ENCODE peak calls at places on chromosomes 6 and 20, in four cellular contexts. W, V, H and R are unnamed samples.

GRCh38 chr20:46215913-46216707 is 92.2 kb downstream of the CDH22 start:
- DNase-seq in V (no peak), H (no peak), W (no peak), R (peak; percentile 84)

GRCh38 chr6:104118274-104118673 is 741.4 kb downstream of the HACE1 start:
- DNase-seq in W (no peak), V (peak; percentile 11), H (no peak), R (peak; percentile 92)

GRCh38 chr6:4358414-4359107 is 223.2 kb upstream of the ECI2 start:
- DNase-seq in W (peak; percentile 88), V (peak; percentile 100), H (peak; percentile 51), R (peak; percentile 100)

GRCh38 chr6:104407957-104408356 is 451.8 kb downstream of the HACE1 start:
- DNase-seq in V (no peak), H (no peak), W (no peak), R (no peak)

GRCh38 chr20:36215778-36216177 is 20.5 kb upstream of the AAR2 start:
- DNase-seq in H (no peak), V (no peak), W (no peak), R (no peak)

GRCh38 chr20:58256307-58256706 is 27.9 kb upstream of the ANKRD60 start:
- DNase-seq in W (no peak), H (no peak), V (no peak), R (no peak)

GRCh38 chr20:57092112-57092899 is 174.1 kb downstream of the BMP7 start:
- DNase-seq in V (peak; percentile 36), W (peak; percentile 49), H (peak; percentile 39), R (peak; percentile 32)

GRCh38 chr20:9409981-9410380 is 104.4 kb upstream of the LAMP5 start:
- DNase-seq in H (no peak), W (no peak), V (peak; percentile 20), R (peak; percentile 81)

GRCh38 chr20:3165473-3166337 is 6.0 kb upstream of the FASTKD5 start:
- DNase-seq in W (peak; percentile 72), V (no peak), H (no peak), R (no peak)

GRCh38 chr20:1417273-1417672 is 24.4 kb upstream of the FKBP1A start:
- DNase-seq in H (no peak), W (no peak), V (peak; percentile 97), R (peak; percentile 64)

GRCh38 chr20:3461191-3461874 is 9.5 kb upstream of the ATRN start:
- DNase-seq in V (no peak), H (no peak), W (no peak), R (peak; percentile 15)

GRCh38 chr6:138403801-138404665 is at the start of gene HEBP2:
- DNase-seq in H (peak; percentile 88), V (peak; percentile 95), W (peak; percentile 96), R (peak; percentile 72)

GRCh38 chr6:131053546-131054240 is 9.4 kb downstream of the EPB41L2 start:
- DNase-seq in W (no peak), V (peak; percentile 89), H (no peak), R (no peak)

GRCh38 chr6:161333410-161333809 is 59.5 kb upstream of the AGPAT4 start:
- DNase-seq in W (no peak), V (no peak), H (no peak), R (no peak)

GRCh38 chr6:153673214-153673613 is 365.8 kb upstream of the OPRM1 start:
- DNase-seq in V (no peak), W (no peak), H (no peak), R (no peak)

GRCh38 chr6:165556116-165556843 is 106.8 kb downstream of the PDE10A start:
- DNase-seq in H (no peak), W (no peak), V (no peak), R (peak; percentile 52)

GRCh38 chr20:47438464-47439381 is 63.0 kb upstream of the NCOA3 start:
- DNase-seq in H (no peak), W (no peak), V (peak; percentile 52), R (no peak)

GRCh38 chr20:62631336-62632317 is 10.7 kb upstream of the SLCO4A1 start:
- DNase-seq in W (no peak), V (no peak), H (no peak), R (no peak)

GRCh38 chr6:3432416-3432815 is 24.4 kb downstream of the SLC22A23 start:
- DNase-seq in H (no peak), W (no peak), V (peak; percentile 84), R (no peak)

GRCh38 chr6:88730602-88731001 is 232.8 kb downstream of the RNGTT start:
- DNase-seq in H (no peak), V (peak; percentile 64), W (no peak), R (peak; percentile 84)

GRCh38 chr6:10420546-10421507 is 6.0 kb upstream of the TFAP2A start:
- DNase-seq in H (no peak), V (no peak), W (no peak), R (no peak)

GRCh38 chr6:154721460-154721859 is 11.8 kb upstream of the SCAF8 start:
- DNase-seq in H (no peak), W (no peak), V (peak; percentile 98), R (peak; percentile 81)

GRCh38 chr20:23244916-23245552 is 105.6 kb upstream of the NXT1 start:
- DNase-seq in V (no peak), H (no peak), W (no peak), R (no peak)

GRCh38 chr6:157272372-157272771 is 50.9 kb downstream of the TMEM242 start:
- DNase-seq in W (no peak), V (no peak), H (no peak), R (no peak)

GRCh38 chr6:157274116-157274470 is 49.2 kb downstream of the TMEM242 start:
- DNase-seq in W (no peak), V (no peak), H (no peak), R (no peak)

GRCh38 chr6:157273756-157274088 is 49.6 kb downstream of the TMEM242 start:
- DNase-seq in W (peak; percentile 39), V (no peak), H (no peak), R (peak; percentile 27)

GRCh38 chr6:157271911-157272310 is 51.4 kb downstream of the TMEM242 start:
- DNase-seq in W (no peak), H (no peak), V (no peak), R (no peak)

DNA sequence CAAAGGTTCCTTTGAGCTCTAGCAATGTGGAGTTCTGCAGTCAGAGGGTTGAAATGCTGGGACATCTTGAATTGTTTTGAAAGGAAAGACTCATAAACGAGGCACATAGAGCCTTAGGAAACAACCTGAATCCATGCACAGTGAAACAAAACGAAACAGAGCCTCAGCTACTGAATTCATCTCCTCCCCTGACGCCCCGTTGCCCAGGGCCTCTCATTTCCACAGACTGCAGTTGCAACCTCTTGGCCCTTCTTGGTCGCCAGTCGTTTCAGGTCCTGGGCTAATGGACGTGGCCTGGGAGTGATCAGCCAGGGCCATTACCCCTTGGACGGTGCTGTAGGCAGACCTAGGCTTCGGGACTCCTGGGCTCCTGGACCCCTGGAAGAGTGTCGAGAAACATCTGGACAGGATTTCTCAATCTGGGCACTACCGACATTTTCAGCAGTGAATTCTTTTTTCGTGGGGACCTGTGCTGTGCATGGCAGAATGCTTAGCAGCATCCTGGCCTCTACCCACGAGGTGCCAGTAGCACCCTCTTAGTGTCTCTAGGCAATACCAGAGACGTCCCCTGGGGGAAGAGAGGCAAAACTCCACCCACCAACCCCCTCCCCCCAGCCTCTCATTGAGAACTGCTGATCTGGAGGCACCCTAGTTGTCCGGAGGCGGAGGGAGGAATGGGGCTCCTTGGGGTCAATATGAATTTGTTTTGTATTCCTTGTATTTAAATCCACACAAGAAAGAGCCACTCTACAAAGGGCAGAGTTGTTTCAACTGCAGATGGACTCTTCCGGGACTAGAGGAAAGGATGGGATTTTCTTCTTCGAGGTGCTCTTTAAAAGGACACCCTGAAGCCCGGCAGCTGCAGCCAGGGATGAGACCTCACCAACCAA is 50.2 kb downstream of the TMEM242 start:
- DNase-seq in W (no peak), V (no peak), H (no peak), R (no peak)
- H3K27ac ChIP-seq in W (peak overlapping the region; percentile 90), V (no peak overlapping the region), H (peak overlapping the region; percentile 11), R (no peak overlapping the region)

DNA sequence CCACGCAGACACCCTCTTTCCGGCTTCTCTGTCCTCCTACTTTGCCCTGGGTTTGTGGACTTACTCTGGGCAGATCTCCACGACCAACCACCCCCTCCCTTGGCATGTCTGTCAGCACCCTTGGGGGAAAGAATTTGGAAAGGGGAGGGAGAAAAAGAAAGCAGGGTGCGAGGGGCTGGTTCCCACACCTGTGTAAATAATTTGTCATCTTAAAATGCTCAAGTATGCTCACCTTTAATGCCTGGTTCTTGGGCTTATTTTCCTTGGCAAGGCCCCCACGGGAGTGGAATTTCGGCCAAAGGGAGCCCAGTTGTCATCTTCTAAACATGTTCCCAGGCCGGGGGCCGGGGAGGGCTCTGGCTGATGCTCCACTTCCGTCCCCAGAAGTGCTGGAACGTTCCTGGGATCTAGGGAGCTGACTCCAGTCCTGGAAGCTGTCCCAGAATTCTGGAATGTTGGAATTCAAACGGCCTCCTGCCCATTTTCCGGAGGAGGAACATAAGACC is 122.1 kb downstream of the CEBPB start:
- DNase-seq in V (peak; percentile 52), H (peak; percentile 61), W (peak; percentile 70), R (no peak)
- H3K4me3 ChIP-seq in V (no peak overlapping the region), H (no peak overlapping the region), W (no peak overlapping the region), R (no peak overlapping the region)

GRCh38 chr6:32936247-32937152 is 4.3 kb downstream of the HLA-DMB start:
- DNase-seq in V (no peak), W (no peak), H (no peak), R (no peak)
- H3K27ac ChIP-seq in V (no peak overlapping the region), W (peak overlapping the region; percentile 26), H (peak overlapping the region; percentile 54), R (no peak overlapping the region)

GRCh38 chr6:48068326-48069191 is 42.4 kb downstream of the PTCHD4 start:
- DNase-seq in W (no peak), H (no peak), V (no peak), R (no peak)
- H3K4me3 ChIP-seq in W (peak overlapping the region; percentile 59), H (peak overlapping the region; percentile 41), V (peak overlapping the region; percentile 32), R (peak overlapping the region; percentile 31)

GRCh38 chr6:129731396-129731795 is 21.4 kb upstream of the ARHGAP18 start:
- DNase-seq in V (no peak), W (no peak), H (no peak), R (no peak)

GRCh38 chr6:129732542-129732941 is 22.6 kb upstream of the ARHGAP18 start:
- DNase-seq in H (no peak), W (no peak), V (no peak), R (no peak)

GRCh38 chr6:129733290-129733689 is 23.3 kb upstream of the ARHGAP18 start:
- DNase-seq in H (no peak), V (no peak), W (no peak), R (no peak)

GRCh38 chr6:129732034-129732433 is 22.1 kb upstream of the ARHGAP18 start:
- DNase-seq in H (no peak), W (no peak), V (no peak), R (no peak)

DNA sequence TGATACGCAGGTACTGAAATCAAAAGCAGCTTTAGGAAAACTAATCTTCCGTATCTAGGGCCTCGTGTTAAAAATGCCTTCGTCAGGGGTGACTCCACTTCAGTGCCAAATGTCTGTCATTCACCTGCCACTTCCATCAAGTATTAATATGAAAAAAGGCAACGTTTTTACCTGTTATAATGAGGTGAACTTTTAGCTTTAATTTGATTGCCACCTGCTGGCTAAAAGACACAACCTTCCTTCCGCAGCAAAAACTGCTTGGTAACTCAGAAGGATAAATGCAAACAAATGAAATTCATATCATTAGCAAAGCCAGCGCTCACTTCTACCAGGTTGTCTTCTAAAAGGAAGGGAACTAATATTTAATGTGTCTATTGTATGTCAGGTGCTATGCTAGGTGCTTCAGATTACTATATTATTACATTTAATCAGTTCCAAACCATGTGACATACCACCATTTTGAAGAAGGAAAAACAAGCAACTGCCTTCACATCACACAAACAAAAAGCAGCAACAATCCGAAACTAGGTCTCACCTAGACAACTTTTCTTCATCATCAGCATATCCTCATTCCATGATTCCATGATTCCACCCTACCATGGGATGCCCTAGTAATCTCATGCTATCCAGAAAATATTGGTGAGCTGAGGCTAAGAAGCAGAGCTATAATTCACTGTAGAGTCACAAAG is 20.6 kb upstream of the ARHGAP18 start:
- DNase-seq in W (no peak), H (no peak), V (no peak), R (no peak)
- H3K27ac ChIP-seq in W (no peak overlapping the region), H (no peak overlapping the region), V (peak overlapping the region; percentile 9), R (no peak overlapping the region)

GRCh38 chr20:48456361-48457184 is 371.2 kb downstream of the PREX1 start:
- DNase-seq in V (no peak), W (no peak), H (no peak), R (no peak)
- H3K4me3 ChIP-seq in V (no peak overlapping the region), W (no peak overlapping the region), H (no peak overlapping the region), R (no peak overlapping the region)